ENCODE peak calls at places on chromosomes 4 and X, in six cellular contexts. M is suprapubic skin, V is GM12878, L is stomach, T is sigmoid colon, D is breast epithelium. X is an unnamed sample. For H3K4me1, the result is how much of the 10 kb centered on the place peaks cover.

GRCh38 chr4:3442959-3443749 is 1.4 kb downstream of the HGFAC start:
- DNase-seq in T (no peak), M (no peak), L (peak), D (no peak), V (no peak), X (peak)

GRCh38 chrX:49171752-49172279 is at the start of gene PLP2:
- DNase-seq in V (no peak), L (peak), D (no peak), T (peak), M (no peak), X (no peak)

GRCh38 chr4:102521570-102522553 is 20.7 kb downstream of the NFKB1 start:
- DNase-seq in D (no peak), M (no peak), V (no peak), T (no peak), L (no peak), X (no peak)

GRCh38 chr4:100811046-100811445 is 293.2 kb upstream of the EMCN start:
- DNase-seq in D (no peak), M (no peak), T (no peak), V (no peak), L (no peak), X (no peak)

GRCh38 chr4:145776208-145776607 is 96.3 kb downstream of the C4orf51 start:
- DNase-seq in T (no peak), M (no peak), D (no peak), L (no peak), V (no peak), X (no peak)

GRCh38 chrX:40096395-40097091 is 1.2 kb downstream of the BCOR start:
- DNase-seq in L (no peak), T (peak), M (no peak), V (no peak), D (no peak), X (peak)

GRCh38 chrX:150879855-150880807 is 18.3 kb downstream of the CD99L2 start:
- DNase-seq in L (no peak), V (peak), D (no peak), T (no peak), M (no peak), X (no peak)

GRCh38 chrX:39427492-39428289 is 626.4 kb downstream of the MID1IP1 start:
- DNase-seq in V (no peak), M (no peak), T (no peak), L (no peak), D (no peak), X (no peak)

GRCh38 chrX:9598344-9598743 is 133.5 kb downstream of the TBL1X start:
- DNase-seq in M (no peak), T (no peak), V (no peak), D (no peak), L (peak), X (no peak)

GRCh38 chr4:59002148-59002547 is 1892.0 kb upstream of the IGFBP7 start:
- DNase-seq in M (no peak), T (no peak), V (no peak), L (no peak), D (no peak), X (no peak)

GRCh38 chrX:69077895-69078455 is 87.3 kb downstream of the PJA1 start:
- DNase-seq in L (no peak), M (no peak), V (no peak), T (peak), D (no peak), X (no peak)

GRCh38 chr4:186264660-186265059 is 1.3 kb upstream of the F11 start:
- DNase-seq in T (no peak), M (no peak), L (no peak), D (no peak), V (no peak), X (no peak)

GRCh38 chr4:74123065-74123728 is 24.2 kb upstream of the CXCL2 start:
- DNase-seq in D (no peak), T (no peak), M (no peak), V (no peak), L (no peak), X (peak)

GRCh38 chrX:118373538-118373937 is 27.6 kb downstream of the WDR44 start:
- DNase-seq in M (no peak), V (no peak), T (no peak), D (no peak), L (no peak), X (no peak)

GRCh38 chr4:159484049-159484448 is 381.2 kb downstream of the RAPGEF2 start:
- DNase-seq in M (no peak), T (no peak), L (no peak), V (no peak), D (no peak), X (no peak)

GRCh38 chr4:5051210-5051691 is at the start of gene STK32B:
- DNase-seq in L (peak), T (peak), M (peak), V (no peak), D (peak), X (peak)

GRCh38 chrX:9566150-9566621 is 101.3 kb downstream of the TBL1X start:
- DNase-seq in T (peak), L (peak), M (no peak), V (no peak), D (no peak), X (peak)

GRCh38 chrX:29890004-29890403 is 325.4 kb upstream of the MAGEB2 start:
- DNase-seq in M (no peak), V (no peak), D (no peak), L (no peak), T (no peak), X (no peak)

GRCh38 chrX:128464091-128464490 is 411.9 kb upstream of the ACTRT1 start:
- DNase-seq in M (no peak), D (no peak), T (no peak), V (no peak), L (no peak), X (no peak)

GRCh38 chr4:17636696-17637351 is 22.4 kb downstream of the MED28 start:
- DNase-seq in L (peak), T (peak), M (peak), D (peak), V (no peak), X (peak)

GRCh38 chr4:15655223-15656037 is at the start of gene FBXL5:
- DNase-seq in D (peak), M (peak), T (peak), L (peak), V (peak), X (peak)

GRCh38 chrX:97260679-97261078 is 377.0 kb downstream of the RPA4 start:
- DNase-seq in V (no peak), D (no peak), T (no peak), L (no peak), M (no peak), X (no peak)

GRCh38 chr4:15677507-15677988 is 4.1 kb upstream of the FAM200B start:
- DNase-seq in D (no peak), T (no peak), L (peak), V (no peak), M (no peak), X (no peak)

GRCh38 chr4:133581971-133582619 is 433.0 kb downstream of the PCDH10 start:
- DNase-seq in M (no peak), D (no peak), V (no peak), T (no peak), L (no peak), X (no peak)

GRCh38 chrX:1086444-1087409 is 125.7 kb downstream of the CRLF2 start:
- DNase-seq in T (no peak), V (no peak), M (no peak), D (no peak), L (no peak), X (no peak)

GRCh38 chr4:138409670-138410069 is 167.5 kb upstream of the SLC7A11 start:
- DNase-seq in L (no peak), M (no peak), T (no peak), D (no peak), V (no peak), X (no peak)

GRCh38 chrX:29662101-29662500 is 553.3 kb upstream of the MAGEB2 start:
- DNase-seq in V (no peak), T (no peak), L (no peak), M (no peak), D (no peak), X (no peak)

GRCh38 chrX:43804021-43804420 is 78.2 kb downstream of the MAOB start:
- DNase-seq in D (no peak), M (no peak), T (no peak), L (no peak), V (no peak), X (no peak)

GRCh38 chr4:139243448-139244365 is 36.3 kb downstream of the MGARP start:
- DNase-seq in M (no peak), D (no peak), V (no peak), T (no peak), L (no peak), X (peak)

GRCh38 chr4:70399319-70399718 is 1.6 kb downstream of the OPRPN start:
- DNase-seq in L (no peak), V (no peak), M (no peak), D (no peak), T (no peak), X (no peak)

GRCh38 chrX:38426785-38427184 is 74.4 kb downstream of the OTC start:
- DNase-seq in D (no peak), T (no peak), M (no peak), V (no peak), L (no peak), X (no peak)

GRCh38 chr4:1978226-1978625 is 30.5 kb downstream of the NELFA start:
- DNase-seq in D (no peak), T (no peak), L (no peak), M (peak), V (no peak), X (no peak)

DNA sequence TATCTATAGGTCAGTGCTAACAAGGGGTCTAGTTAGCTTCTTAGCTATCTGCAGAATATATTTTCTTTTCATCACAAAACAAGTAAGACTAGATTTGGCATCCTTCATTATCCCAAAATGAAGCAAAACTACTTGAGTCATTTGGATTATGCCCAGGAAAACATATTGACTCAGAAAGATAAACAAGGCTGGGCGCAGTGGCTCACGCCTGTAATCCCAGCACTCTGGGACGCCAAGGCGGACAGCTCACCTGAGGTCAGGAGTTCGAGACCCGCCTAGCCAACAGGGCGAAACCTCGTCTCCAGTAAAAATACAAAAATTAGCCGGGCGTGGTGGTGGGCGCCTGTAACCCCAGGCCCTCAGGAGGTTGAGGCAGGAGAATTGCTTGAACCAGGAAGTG is 18.0 kb upstream of the MND1 start:
- DNase-seq in L (peak), V (no peak), T (no peak), D (no peak), M (no peak), X (no peak)
- H3K4me1 ChIP-seq in L (under half), V (under half), T (under half), D (under half), M (under half), X (under half)

DNA sequence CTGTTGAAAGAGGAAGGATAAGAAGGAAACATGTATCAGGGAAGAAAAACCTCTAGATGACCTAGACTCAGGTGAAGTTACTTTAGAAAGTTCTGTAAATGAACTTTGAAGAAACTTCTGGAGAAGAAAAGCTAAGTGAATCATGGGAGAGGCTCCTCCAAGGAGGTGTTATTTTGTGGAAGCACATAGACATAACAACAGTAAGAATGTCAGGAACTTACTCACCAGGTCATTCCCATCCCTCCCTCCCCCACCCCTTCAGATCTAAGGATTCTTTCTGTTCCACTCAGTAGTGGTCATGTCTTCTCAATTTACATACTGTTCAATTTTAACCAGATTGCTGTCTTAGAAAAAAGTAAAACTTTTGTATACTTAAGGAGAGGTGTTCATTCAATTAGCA is 310.5 kb upstream of the DDX53 start:
- DNase-seq in M (no peak), T (no peak), D (no peak), V (no peak), L (no peak), X (no peak)
- TF ChIP-seq POLR2AphosphoS5 in M (no peak), T (no peak), D (no peak), V (no peak), L (no peak), X (no peak)

GRCh38 chr4:75675004-75675531 is 1.9 kb upstream of the G3BP2 start:
- DNase-seq in M (no peak), T (no peak), D (no peak), L (no peak), V (no peak), X (no peak)

GRCh38 chr4:75672461-75673026 is 667 bp downstream of the G3BP2 start:
- DNase-seq in D (peak), T (peak), L (peak), V (peak), M (peak), X (peak)

GRCh38 chr4:75673959-75674328 is 733 bp upstream of the G3BP2 start:
- DNase-seq in V (no peak), T (no peak), D (no peak), L (no peak), M (no peak), X (no peak)

GRCh38 chr4:75673027-75673958 is at the start of gene G3BP2:
- DNase-seq in T (peak), D (peak), M (peak), V (peak), L (peak), X (peak)

DNA sequence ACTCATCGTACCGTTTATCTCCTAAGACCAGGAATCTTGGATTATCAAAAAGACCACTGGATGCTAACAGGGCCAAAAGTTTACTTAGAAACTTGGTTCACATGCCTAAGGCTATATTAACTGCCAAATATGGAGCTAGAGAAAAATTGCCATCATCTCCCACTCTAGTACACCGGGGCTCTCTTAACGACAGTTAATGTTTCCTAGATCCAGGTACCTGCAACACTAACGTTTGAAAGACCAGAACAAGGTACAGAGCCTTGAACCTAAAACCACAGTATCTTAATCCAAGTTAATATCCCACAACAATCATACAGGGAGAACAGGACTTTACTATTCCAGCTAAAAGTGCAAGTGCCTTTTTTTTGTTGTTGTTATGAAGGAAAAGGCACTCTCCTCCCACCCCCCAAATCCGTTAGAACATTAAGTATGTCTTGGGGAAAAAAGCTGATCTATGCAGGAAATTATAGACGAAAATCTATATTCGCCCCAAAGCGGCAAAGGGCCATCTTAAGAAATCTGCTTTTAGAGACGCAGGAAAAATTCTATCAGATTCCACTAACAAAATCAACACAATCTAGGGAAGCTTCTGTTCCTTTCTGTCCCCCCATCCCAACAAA is 1.3 kb downstream of the G3BP2 start:
- DNase-seq in M (no peak), V (no peak), T (no peak), L (no peak), D (no peak), X (no peak)
- H3K4me1 ChIP-seq in M (under half), V (under half), T (under half), L (under half), D (under half), X (under half)

DNA sequence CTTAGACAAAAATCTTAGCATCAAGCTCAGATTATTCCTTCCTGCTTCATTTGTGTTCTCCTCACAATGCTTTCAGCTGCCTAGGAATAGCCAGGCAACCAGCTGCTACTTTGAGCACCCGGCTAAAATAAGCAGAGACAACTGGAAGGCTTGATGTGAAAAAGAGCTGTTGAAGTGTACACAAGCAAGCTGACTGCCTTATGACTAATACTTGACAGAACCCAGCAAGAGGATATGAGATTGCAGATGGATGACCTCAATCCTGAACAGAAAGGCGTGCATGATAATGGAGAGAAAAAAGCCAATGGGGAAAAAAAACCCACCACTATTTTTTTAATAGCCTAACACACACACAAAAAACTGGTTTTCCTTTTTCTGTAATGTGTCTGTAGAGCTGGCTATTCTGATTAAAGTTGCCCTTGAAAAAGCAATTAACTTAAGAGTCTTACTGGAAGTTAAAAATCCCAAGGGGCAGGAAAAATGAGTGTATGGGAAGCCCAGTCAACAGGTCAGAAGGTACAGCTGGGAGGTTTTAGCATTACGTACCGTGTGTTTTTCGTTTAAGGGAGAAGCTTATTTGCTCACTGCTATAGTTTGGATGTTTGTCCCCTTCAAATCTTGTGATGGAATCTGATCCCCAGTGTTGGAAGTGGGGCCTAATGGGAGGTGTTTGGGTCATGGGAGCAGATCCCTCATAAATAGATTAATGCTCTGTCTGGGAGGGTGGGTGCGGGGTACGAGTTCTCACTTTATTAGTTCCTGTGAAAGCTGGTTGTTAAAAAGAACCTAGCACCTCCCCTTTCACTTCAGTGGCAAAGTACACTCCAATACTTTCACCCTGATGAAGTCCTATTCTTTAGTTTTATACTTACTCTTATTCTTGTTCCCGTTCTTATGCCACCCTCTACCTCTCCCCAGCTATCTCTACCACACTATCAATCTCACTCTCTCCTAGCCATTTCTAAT is 37.1 kb upstream of the HERC6 start:
- DNase-seq in M (no peak), V (no peak), D (no peak), L (no peak), T (peak), X (peak)
- TF ChIP-seq POLR2AphosphoS5 in M (no peak), V (no peak), D (no peak), L (peak), T (peak), X (peak)

DNA sequence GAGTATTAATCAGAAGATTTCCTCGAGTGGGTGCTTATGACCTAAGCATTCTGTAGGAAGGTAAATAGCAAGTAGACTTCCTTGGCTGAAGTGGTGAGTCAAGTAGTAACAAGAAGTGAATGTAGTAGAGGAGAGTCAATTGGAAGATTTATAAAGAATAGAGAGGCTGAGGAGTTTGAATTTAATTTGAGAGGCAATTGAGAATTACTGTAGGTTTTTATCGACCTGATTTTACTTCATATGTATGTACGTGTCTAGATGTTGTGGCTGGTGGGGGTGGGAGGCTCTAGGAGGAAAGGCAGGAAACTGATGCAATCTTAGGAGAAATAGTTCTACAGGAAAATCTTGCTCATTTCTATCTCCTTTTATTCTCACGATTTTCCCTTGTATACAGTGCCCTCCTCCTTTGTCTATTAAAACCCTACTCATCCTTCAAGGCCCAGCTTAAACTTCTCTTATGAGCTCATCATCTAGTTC is 8.7 kb downstream of the OGT start:
- DNase-seq in D (no peak), T (no peak), L (no peak), M (no peak), V (no peak), X (no peak)
- H3K4me1 ChIP-seq in D (under half), T (under half), L (under half), M (under half), V (under half), X (under half)